ENCODE peak calls at places on chromosomes 16 and 17, in four cellular contexts. U is brain microvascular endothelial cell, Z is tibial artery, F is adrenal gland. Q is an unnamed sample. For H3K27me3, the result is how much of the 10 kb centered on the place peaks cover.

GRCh38 chr17:17691468-17692263 is 10.4 kb downstream of the RAI1 start:
- DNase-seq in Z (no peak), U (no peak), F (no peak), Q (peak)

GRCh38 chr16:57728336-57729181 is 7.0 kb upstream of the KATNB1 start:
- DNase-seq in U (no peak), F (no peak), Z (no peak), Q (no peak)

GRCh38 chr17:21689604-21690003 is 2.7 kb upstream of the KCNJ18 start:
- DNase-seq in U (peak), Z (peak), F (peak), Q (peak)

GRCh38 chr17:60989439-60989838 is 311.8 kb downstream of the BCAS3 start:
- DNase-seq in F (no peak), Z (no peak), U (no peak), Q (no peak)

GRCh38 chr16:72666267-72666666 is 381.7 kb downstream of the ZFHX3 start:
- DNase-seq in Z (no peak), U (no peak), F (no peak), Q (no peak)

GRCh38 chr17:27817731-27818130 is 17.4 kb upstream of the NOS2 start:
- DNase-seq in F (no peak), Z (no peak), U (peak), Q (peak)

GRCh38 chr16:57266531-57267268 is 17.8 kb downstream of the PLLP start:
- DNase-seq in F (no peak), U (no peak), Z (no peak), Q (peak)

GRCh38 chr16:75048051-75048450 is 49.2 kb downstream of the ZNRF1 start:
- DNase-seq in F (no peak), Z (no peak), U (no peak), Q (no peak)

GRCh38 chr17:59804910-59805381 is 87.8 kb downstream of the TUBD1 start:
- DNase-seq in Z (no peak), U (no peak), F (no peak), Q (no peak)

GRCh38 chr16:29899516-29900101 is at the start of gene SEZ6L2:
- DNase-seq in Z (no peak), U (peak), F (peak), Q (peak)

GRCh38 chr16:19375561-19376158 is 42.0 kb upstream of the TMC5 start:
- DNase-seq in F (peak), U (peak), Z (no peak), Q (peak)

GRCh38 chr17:511001-511690 is 158.5 kb upstream of the RPH3AL start:
- DNase-seq in F (no peak), Z (no peak), U (peak), Q (no peak)

GRCh38 chr17:37299257-37299985 is 76.4 kb upstream of the C17orf78 start:
- DNase-seq in F (no peak), U (no peak), Z (no peak), Q (peak)

GRCh38 chr17:7988750-7989178 is 13.7 kb upstream of the GUCY2D start:
- DNase-seq in U (peak), F (peak), Z (no peak), Q (peak)

GRCh38 chr16:67841816-67842508 is at the start of gene THAP11:
- DNase-seq in Z (peak), F (peak), U (peak), Q (peak)

GRCh38 chr16:1596516-1596915 is 15.4 kb downstream of the IFT140 start:
- DNase-seq in F (no peak), U (no peak), Z (no peak), Q (no peak)

GRCh38 chr16:80116711-80117110 is 424.1 kb upstream of the DYNLRB2 start:
- DNase-seq in U (no peak), Z (no peak), F (no peak), Q (no peak)

GRCh38 chr16:54080524-54081008 is 206.0 kb downstream of the IRX3 start:
- DNase-seq in Z (no peak), F (no peak), U (peak), Q (no peak)

GRCh38 chr17:512926-513325 is 160.3 kb upstream of the RPH3AL start:
- DNase-seq in U (peak), Z (no peak), F (peak), Q (peak)

GRCh38 chr17:76484228-76484725 is 16.9 kb downstream of the AANAT start:
- DNase-seq in U (no peak), F (no peak), Z (no peak), Q (no peak)

GRCh38 chr17:77445908-77446535 is 305.3 kb downstream of the SEC14L1 start:
- DNase-seq in F (no peak), Z (no peak), U (peak), Q (peak)

GRCh38 chr17:65455972-65456343 is 105.5 kb downstream of the AXIN2 start:
- DNase-seq in F (peak), U (no peak), Z (no peak), Q (peak)

GRCh38 chr17:56244268-56244890 is 91.1 kb downstream of the ANKFN1 start:
- DNase-seq in F (no peak), U (no peak), Z (no peak), Q (no peak)

GRCh38 chr17:2814049-2814448 is 17.8 kb downstream of the RAP1GAP2 start:
- DNase-seq in U (no peak), Z (no peak), F (no peak), Q (no peak)

GRCh38 chr17:83085103-83085502 is 5.7 kb downstream of the METRNL start:
- DNase-seq in Z (no peak), U (no peak), F (no peak), Q (no peak)

GRCh38 chr17:57514614-57515013 is 230.5 kb downstream of the CCDC182 start:
- DNase-seq in F (no peak), Z (no peak), U (no peak), Q (no peak)

GRCh38 chr17:29615492-29616299 is 7.0 kb downstream of the CORO6 start:
- DNase-seq in F (peak), U (peak), Z (peak), Q (peak)

GRCh38 chr17:56367381-56367780 is 214.1 kb downstream of the ANKFN1 start:
- DNase-seq in U (no peak), F (no peak), Z (no peak), Q (no peak)

GRCh38 chr17:42199411-42200011 is 5.2 kb upstream of the GHDC start:
- DNase-seq in F (no peak), Z (no peak), U (no peak), Q (no peak)

GRCh38 chr16:68707341-68708152 is 29.5 kb upstream of the CDH1 start:
- DNase-seq in F (no peak), Z (no peak), U (peak), Q (no peak)

GRCh38 chr17:40225151-40225550 is 6.0 kb downstream of the WIPF2 start:
- DNase-seq in Z (no peak), F (no peak), U (no peak), Q (no peak)

GRCh38 chr16:29745126-29745852 is 501 bp downstream of the C16orf54 start:
- DNase-seq in F (no peak), U (no peak), Z (no peak), Q (no peak)

GRCh38 chr17:2436516-2436915 is 35.7 kb upstream of the MNT start:
- DNase-seq in U (no peak), F (no peak), Z (no peak), Q (no peak)

GRCh38 chr17:42387221-42387657 is 1.0 kb downstream of the STAT3 start:
- DNase-seq in F (no peak), Z (no peak), U (no peak), Q (peak)

DNA sequence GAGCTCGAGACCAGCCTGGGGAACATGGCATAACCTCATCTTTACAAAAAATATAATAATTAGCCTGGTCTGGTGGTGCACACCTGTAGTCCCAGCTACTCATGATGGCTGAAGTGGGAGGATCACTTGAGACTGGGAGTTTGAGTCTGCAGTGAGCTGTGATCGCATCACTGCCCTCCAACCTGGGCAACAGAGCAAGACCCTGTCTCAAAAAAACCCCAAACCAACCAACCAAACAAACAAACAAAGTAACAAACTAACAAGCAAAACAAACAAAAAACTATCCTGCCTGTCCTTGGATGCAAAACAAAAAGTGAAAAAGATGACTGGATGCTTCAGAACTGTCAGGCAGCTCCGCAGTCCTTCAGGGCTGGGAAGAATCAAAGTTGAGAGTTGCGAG is 5.7 kb upstream of the NGFR start:
- DNase-seq in F (no peak), U (no peak), Z (no peak), Q (no peak)
- H3K27me3 ChIP-seq in F (under half), U (under half), Z (under half), Q (under half)

GRCh38 chr17:32497431-32498205 is 10.8 kb downstream of the CDK5R1 start:
- DNase-seq in Z (no peak), F (no peak), U (no peak), Q (no peak)
- TF ChIP-seq CTCF in Z (no peak), F (no peak), U (peak), Q (no peak)

DNA sequence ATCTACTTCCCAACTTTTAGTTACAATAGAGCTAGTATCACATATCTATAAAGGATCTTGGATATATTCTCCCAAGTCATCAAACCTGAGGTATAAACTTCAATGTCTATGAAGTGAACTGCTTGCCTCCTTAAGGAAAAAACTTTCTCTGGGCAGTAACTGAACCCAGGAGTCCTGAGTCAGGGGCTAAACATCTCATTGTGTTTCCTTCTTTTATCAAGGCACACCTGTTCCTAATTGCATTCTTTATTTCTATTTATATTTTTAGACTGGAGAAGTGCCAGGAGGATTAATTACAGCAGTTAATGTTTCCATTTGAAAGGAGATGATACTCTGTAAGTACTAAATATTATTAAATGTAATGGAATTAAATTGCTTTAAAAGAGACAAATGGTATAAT is 98.6 kb downstream of the CDH8 start:
- DNase-seq in F (no peak), U (no peak), Z (no peak), Q (no peak)
- H3K27ac ChIP-seq in F (no peak), U (no peak), Z (no peak), Q (no peak)

GRCh38 chr17:49910858-49911204 is 58.2 kb upstream of the DLX4 start:
- DNase-seq in U (no peak), F (no peak), Z (no peak), Q (no peak)
- H3K27me3 ChIP-seq in U (half or more), F (under half), Z (half or more), Q (half or more)

DNA sequence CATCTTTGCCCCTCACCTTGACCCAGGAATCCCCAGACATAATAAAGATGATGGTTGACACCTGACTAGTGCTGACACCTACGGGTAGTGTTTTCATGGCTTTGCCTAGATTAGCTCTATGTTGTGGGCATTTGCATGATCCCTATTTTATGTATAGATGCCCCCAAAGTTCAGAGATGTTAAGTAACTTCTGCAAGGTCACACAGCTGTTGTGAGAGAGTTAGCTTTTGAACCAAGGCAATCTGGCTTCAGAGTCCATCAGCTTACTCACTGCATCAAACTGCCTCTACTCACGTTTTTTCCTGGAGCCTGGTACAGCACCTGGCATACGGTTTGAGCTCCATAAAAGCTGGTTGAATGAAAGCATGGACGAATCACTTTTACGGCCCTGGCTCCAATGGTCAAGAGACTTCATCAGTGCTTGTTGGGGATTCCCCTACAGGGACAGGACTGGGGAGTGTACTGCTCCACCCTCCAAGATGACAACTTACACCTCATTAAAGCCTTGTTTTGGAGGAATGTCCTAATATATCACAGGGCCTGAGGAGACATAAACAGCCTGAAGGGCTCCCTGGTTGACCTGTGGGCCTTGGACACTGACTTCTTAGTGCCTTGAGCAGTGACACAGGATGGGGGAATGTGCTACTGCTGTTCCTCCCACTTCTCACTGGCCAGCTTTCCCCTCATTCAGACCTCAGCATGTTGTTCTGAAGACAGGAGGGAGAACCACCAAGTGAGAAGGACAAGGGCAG is 193.2 kb upstream of the ASIC2 start:
- DNase-seq in Z (no peak), U (no peak), F (no peak), Q (no peak)
- TF ChIP-seq CTCF in Z (no peak), U (no peak), F (no peak), Q (no peak)